ENCODE peak calls at places on chromosomes 5 and 9, in four cellular contexts. One of them, this sample, is unnamed.

GRCh38 chr5:81422671-81423070 is 28.7 kb upstream of the ACOT12 start:
- DNase-seq in CD8-positive, alpha-beta T cell: no peak
- DNase-seq in caudate nucleus: no peak
- DNase-seq in gastrocnemius medialis: no peak
- DNase-seq in this sample: no peak

GRCh38 chr9:130295431-130295830 is 29.9 kb downstream of the HMCN2 start:
- DNase-seq in caudate nucleus: no peak
- DNase-seq in CD8-positive, alpha-beta T cell: no peak
- DNase-seq in gastrocnemius medialis: no peak
- DNase-seq in this sample: no peak

GRCh38 chr5:112228672-112229071 is 190.4 kb downstream of the EPB41L4A start:
- DNase-seq in caudate nucleus: peak; percentile 12
- DNase-seq in CD8-positive, alpha-beta T cell: no peak
- DNase-seq in gastrocnemius medialis: peak; percentile 14
- DNase-seq in this sample: no peak

GRCh38 chr9:95533996-95534680 is 17.4 kb upstream of the PTCH1 start:
- DNase-seq in caudate nucleus: no peak
- DNase-seq in gastrocnemius medialis: no peak
- DNase-seq in CD8-positive, alpha-beta T cell: no peak
- DNase-seq in this sample: no peak

GRCh38 chr5:128199104-128199503 is 115.5 kb downstream of the SLC12A2 start:
- DNase-seq in caudate nucleus: no peak
- DNase-seq in CD8-positive, alpha-beta T cell: no peak
- DNase-seq in gastrocnemius medialis: peak; percentile 77
- DNase-seq in this sample: no peak

GRCh38 chr9:120412425-120412951 is 167.5 kb downstream of the CDK5RAP2 start:
- DNase-seq in CD8-positive, alpha-beta T cell: no peak
- DNase-seq in caudate nucleus: no peak
- DNase-seq in gastrocnemius medialis: no peak
- DNase-seq in this sample: no peak

GRCh38 chr9:93203713-93204469 is 20.0 kb downstream of the WNK2 start:
- DNase-seq in CD8-positive, alpha-beta T cell: no peak
- DNase-seq in caudate nucleus: peak; percentile 32
- DNase-seq in gastrocnemius medialis: no peak
- DNase-seq in this sample: no peak

GRCh38 chr5:134188092-134188491 is 11.3 kb upstream of the SKP1 start:
- DNase-seq in gastrocnemius medialis: no peak
- DNase-seq in CD8-positive, alpha-beta T cell: no peak
- DNase-seq in caudate nucleus: no peak
- DNase-seq in this sample: no peak

GRCh38 chr5:96335873-96336272 is 97.2 kb downstream of the PCSK1 start:
- DNase-seq in CD8-positive, alpha-beta T cell: no peak
- DNase-seq in caudate nucleus: no peak
- DNase-seq in gastrocnemius medialis: no peak
- DNase-seq in this sample: no peak

GRCh38 chr5:179907570-179908324 is at the start of gene TBC1D9B:
- DNase-seq in caudate nucleus: peak; percentile 30
- DNase-seq in gastrocnemius medialis: peak; percentile 49
- DNase-seq in CD8-positive, alpha-beta T cell: peak; percentile 70
- DNase-seq in this sample: peak; percentile 26

DNA sequence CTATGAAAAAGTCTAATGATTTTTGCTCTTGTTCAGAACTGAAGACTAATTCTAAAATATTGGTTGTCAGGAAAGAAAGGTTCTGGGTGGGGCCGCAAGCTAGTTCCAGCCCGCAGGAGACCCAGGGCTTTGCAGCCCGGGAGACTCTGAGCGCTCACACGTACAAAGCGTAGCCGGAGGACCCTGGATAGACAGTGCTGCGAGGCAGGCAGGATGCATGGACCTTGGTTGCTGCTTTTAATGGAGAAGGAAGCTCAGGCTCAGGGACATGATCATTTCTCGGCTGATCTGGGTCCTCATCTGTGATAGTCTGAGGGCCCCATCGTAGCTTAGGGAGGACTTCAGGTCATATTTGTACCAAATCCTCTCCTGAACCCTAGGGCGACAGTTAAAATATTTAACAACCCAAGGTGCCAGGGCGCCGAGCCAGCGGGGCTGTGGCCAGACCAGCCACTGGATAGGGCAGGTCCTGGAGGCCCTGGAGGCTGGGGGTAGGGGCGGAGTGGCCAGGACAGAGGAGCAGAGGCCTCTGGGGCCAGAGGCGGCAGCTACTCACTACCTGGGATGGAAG is 70.1 kb upstream of the UNC5A start:
- DNase-seq in caudate nucleus: no peak
- DNase-seq in gastrocnemius medialis: no peak
- DNase-seq in CD8-positive, alpha-beta T cell: no peak
- DNase-seq in this sample: no peak
- H3K27ac ChIP-seq in caudate nucleus: no peak overlapping the region
- H3K27ac ChIP-seq in gastrocnemius medialis: no peak overlapping the region
- H3K27ac ChIP-seq in CD8-positive, alpha-beta T cell: no peak overlapping the region
- H3K27ac ChIP-seq in this sample: no peak overlapping the region

GRCh38 chr9:134365791-134366222 is 39.6 kb downstream of the RXRA start:
- DNase-seq in gastrocnemius medialis: peak; percentile 97
- DNase-seq in CD8-positive, alpha-beta T cell: no peak
- DNase-seq in caudate nucleus: no peak
- DNase-seq in this sample: no peak

GRCh38 chr9:134364391-134365114 is 38.3 kb downstream of the RXRA start:
- DNase-seq in gastrocnemius medialis: no peak
- DNase-seq in caudate nucleus: no peak
- DNase-seq in CD8-positive, alpha-beta T cell: no peak
- DNase-seq in this sample: no peak

GRCh38 chr9:134363450-134363849 is 37.2 kb downstream of the RXRA start:
- DNase-seq in caudate nucleus: no peak
- DNase-seq in CD8-positive, alpha-beta T cell: no peak
- DNase-seq in gastrocnemius medialis: peak; percentile 72
- DNase-seq in this sample: no peak

GRCh38 chr9:134366223-134367031 is 40.2 kb downstream of the RXRA start:
- DNase-seq in caudate nucleus: peak; percentile 85
- DNase-seq in CD8-positive, alpha-beta T cell: no peak
- DNase-seq in gastrocnemius medialis: peak; percentile 97
- DNase-seq in this sample: peak; percentile 89

DNA sequence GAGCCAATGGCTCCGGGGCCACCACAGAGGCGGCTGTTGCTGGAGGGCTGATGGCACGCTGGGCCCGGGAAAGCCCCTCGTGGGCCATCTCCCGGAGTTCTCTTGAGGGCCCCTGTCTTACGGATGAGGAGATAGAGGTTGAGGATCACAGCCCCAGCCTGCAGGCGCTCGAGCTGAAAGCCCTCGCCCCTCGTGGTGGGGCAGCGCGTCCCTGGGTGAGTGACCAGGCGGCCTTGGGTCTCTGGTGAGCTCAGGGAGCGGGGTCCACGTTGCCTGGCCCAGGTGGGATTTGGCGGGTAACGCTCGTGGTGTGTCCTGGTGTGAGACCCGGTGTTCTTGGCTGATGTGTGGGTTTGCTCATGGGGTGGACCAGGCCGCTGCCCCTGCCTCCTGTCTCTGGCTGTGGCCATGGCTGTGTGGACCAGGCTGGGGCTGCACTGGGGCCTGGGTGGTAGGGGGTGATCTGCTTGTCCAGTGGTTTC is 38.9 kb downstream of the RXRA start:
- DNase-seq in CD8-positive, alpha-beta T cell: no peak
- DNase-seq in caudate nucleus: no peak
- DNase-seq in gastrocnemius medialis: peak; percentile 40
- DNase-seq in this sample: no peak
- H3K27ac ChIP-seq in CD8-positive, alpha-beta T cell: no peak overlapping the region
- H3K27ac ChIP-seq in caudate nucleus: no peak overlapping the region
- H3K27ac ChIP-seq in gastrocnemius medialis: peak overlapping the region; percentile 92
- H3K27ac ChIP-seq in this sample: peak overlapping the region; percentile 71

DNA sequence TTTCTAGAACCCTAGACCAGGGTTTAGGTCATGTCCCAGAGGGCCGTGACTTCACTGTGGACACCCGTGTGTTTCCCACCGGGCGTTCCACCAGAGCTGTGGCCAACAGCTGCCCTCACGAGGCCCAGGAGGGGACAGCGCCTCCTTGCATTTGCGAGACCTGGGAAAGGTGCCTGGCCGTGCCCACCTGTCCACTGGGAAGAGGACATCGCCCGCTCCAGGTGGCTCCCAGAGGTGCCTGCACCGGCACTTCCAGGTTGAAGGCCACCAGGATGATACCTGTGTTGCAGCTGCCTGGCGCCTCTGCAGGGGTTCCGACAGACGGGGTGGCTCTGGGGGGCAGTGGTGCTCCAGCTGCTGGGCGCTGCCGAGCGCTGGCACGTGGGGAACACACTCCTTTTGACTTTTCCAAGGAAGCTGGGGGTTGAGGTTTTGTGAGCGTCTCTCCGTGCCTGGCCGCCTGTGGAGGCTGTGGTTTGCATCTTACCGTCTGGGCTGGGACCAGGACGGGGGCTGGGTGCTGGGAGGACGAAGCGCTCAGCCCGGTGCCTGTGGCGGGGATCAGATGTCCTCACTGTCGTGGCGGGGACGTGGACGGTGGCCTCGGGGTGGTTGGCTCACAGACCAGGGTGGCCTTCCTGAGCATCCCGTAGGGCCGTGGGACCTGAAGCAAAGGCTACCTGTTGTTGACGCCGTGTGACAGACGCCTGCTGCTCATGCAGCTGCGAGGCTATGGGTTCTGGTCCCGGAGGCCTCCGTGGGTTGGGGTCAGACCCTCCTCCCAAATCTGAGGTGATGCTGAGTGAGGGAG is 19.2 kb downstream of the NKD2 start:
- DNase-seq in caudate nucleus: no peak
- DNase-seq in CD8-positive, alpha-beta T cell: no peak
- DNase-seq in gastrocnemius medialis: no peak
- DNase-seq in this sample: no peak
- H3K27ac ChIP-seq in caudate nucleus: no peak overlapping the region
- H3K27ac ChIP-seq in CD8-positive, alpha-beta T cell: no peak overlapping the region
- H3K27ac ChIP-seq in gastrocnemius medialis: no peak overlapping the region
- H3K27ac ChIP-seq in this sample: no peak overlapping the region

DNA sequence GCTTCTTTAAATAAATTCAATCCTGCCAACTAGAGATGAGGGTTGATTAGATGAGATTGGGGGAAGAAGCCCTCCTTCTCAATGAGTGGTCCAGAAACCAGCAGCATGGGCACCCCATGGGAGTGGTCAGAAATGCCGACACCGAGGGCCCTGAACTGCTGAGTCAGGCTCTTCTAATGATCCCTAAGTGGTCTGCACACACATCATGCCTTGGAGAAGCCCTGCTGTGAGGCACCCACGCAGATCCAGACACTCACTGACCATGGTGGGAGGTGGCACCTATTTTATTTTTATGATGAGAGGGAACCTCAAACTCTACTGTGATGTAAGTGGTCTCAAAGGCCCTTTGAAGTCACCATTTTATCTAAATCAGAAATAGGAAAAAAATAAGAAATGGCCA is 72.3 kb upstream of the BOD1 start:
- DNase-seq in gastrocnemius medialis: no peak
- DNase-seq in CD8-positive, alpha-beta T cell: no peak
- DNase-seq in caudate nucleus: no peak
- DNase-seq in this sample: no peak
- H3K27ac ChIP-seq in gastrocnemius medialis: peak overlapping the region; percentile 79
- H3K27ac ChIP-seq in CD8-positive, alpha-beta T cell: no peak overlapping the region
- H3K27ac ChIP-seq in caudate nucleus: no peak overlapping the region
- H3K27ac ChIP-seq in this sample: peak overlapping the region; percentile 22

DNA sequence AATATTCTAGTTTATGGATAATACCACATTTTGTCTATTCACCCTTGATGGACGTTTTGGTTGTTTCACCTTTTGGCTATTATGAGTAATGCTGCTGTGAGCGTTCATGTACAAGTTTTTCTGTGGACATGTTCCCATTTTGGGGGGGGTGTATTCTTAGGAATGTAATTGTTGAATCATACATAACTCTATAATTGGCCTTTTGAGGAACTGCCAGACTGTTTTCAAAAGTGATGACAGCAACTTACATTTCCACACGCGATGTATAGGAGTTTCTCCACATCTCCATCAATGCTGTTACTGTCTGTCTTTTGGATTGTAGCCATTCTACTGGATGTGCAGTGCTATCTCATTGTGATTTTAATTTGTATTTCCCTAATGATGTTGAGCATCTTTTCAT is 69.8 kb downstream of the SLC46A2 start:
- DNase-seq in caudate nucleus: no peak
- DNase-seq in gastrocnemius medialis: no peak
- DNase-seq in CD8-positive, alpha-beta T cell: no peak
- DNase-seq in this sample: no peak
- H3K27ac ChIP-seq in caudate nucleus: no peak overlapping the region
- H3K27ac ChIP-seq in gastrocnemius medialis: no peak overlapping the region
- H3K27ac ChIP-seq in CD8-positive, alpha-beta T cell: no peak overlapping the region
- H3K27ac ChIP-seq in this sample: no peak overlapping the region

DNA sequence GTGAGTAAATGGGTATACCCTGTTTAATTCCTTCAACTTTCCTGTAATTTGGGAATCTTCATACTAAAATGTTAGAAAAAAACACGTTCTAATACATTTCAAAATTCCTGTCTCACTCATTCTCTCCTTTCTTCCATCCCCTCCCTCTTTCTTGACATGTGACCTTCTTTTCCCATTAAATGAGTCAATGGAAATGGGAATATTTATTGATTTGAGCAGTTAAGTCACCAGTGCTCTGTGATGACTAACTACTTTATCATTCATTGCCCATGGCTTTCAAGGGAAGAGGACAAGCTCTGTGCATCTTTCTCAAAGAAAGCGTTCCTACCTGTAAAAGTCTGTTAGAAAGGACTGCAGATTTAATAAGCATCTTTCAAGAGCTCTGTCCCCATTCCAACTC is 144.4 kb upstream of the MAP3K1 start:
- DNase-seq in CD8-positive, alpha-beta T cell: no peak
- DNase-seq in gastrocnemius medialis: no peak
- DNase-seq in caudate nucleus: no peak
- DNase-seq in this sample: no peak
- H3K27ac ChIP-seq in CD8-positive, alpha-beta T cell: no peak overlapping the region
- H3K27ac ChIP-seq in gastrocnemius medialis: no peak overlapping the region
- H3K27ac ChIP-seq in caudate nucleus: no peak overlapping the region
- H3K27ac ChIP-seq in this sample: no peak overlapping the region

GRCh38 chr9:27534131-27534530 is 4.5 kb upstream of the MOB3B start:
- DNase-seq in CD8-positive, alpha-beta T cell: no peak
- DNase-seq in caudate nucleus: no peak
- DNase-seq in gastrocnemius medialis: no peak
- DNase-seq in this sample: no peak
- H3K27ac ChIP-seq in CD8-positive, alpha-beta T cell: no peak overlapping the region
- H3K27ac ChIP-seq in caudate nucleus: peak overlapping the region; percentile 86
- H3K27ac ChIP-seq in gastrocnemius medialis: peak overlapping the region; percentile 65
- H3K27ac ChIP-seq in this sample: peak overlapping the region; percentile 96

This sample was measured in substantia nigra.